ENCODE peak calls at places on chromosome 14, in five cellular contexts. L, B, V, O and X are unnamed samples.

GRCh38 chr14:104356738-104357688 is 218.6 kb downstream of the KIF26A start:
- DNase-seq in B (no peak), O (no peak), L (no peak), V (no peak), X (no peak)

GRCh38 chr14:90381011-90381790 is 15.6 kb upstream of the CALM1 start:
- DNase-seq in L (peak), O (peak), B (peak), V (peak), X (no peak)

GRCh38 chr14:24054646-24055045 is 2.8 kb downstream of the CARMIL3 start:
- DNase-seq in O (no peak), B (no peak), V (no peak), L (no peak), X (no peak)

GRCh38 chr14:77965919-77966435 is 166.1 kb downstream of the ADCK1 start:
- DNase-seq in L (peak), O (peak), B (peak), V (no peak), X (no peak)

GRCh38 chr14:48247972-48248371 is 572.6 kb upstream of the MDGA2 start:
- DNase-seq in O (no peak), V (no peak), B (no peak), L (no peak), X (no peak)

GRCh38 chr14:103879118-103879569 is 31.8 kb upstream of the PPP1R13B start:
- DNase-seq in V (no peak), B (no peak), L (no peak), O (no peak), X (no peak)

GRCh38 chr14:102189858-102190257 is 50.2 kb downstream of the WDR20 start:
- DNase-seq in L (no peak), V (no peak), O (no peak), B (no peak), X (no peak)

GRCh38 chr14:95156765-95157194 is 549 bp downstream of the DICER1 start:
- DNase-seq in B (peak), L (peak), O (peak), V (peak), X (peak)

GRCh38 chr14:24310666-24311604 is at the start of gene LTB4R:
- DNase-seq in V (no peak), B (peak), O (peak), L (peak), X (peak)

GRCh38 chr14:76698631-76699030 is 62.6 kb upstream of the VASH1 start:
- DNase-seq in O (no peak), L (no peak), V (no peak), B (no peak), X (no peak)

GRCh38 chr14:65229431-65230286 is 127.3 kb upstream of the MAX start:
- DNase-seq in B (peak), V (peak), O (peak), L (peak), X (no peak)

GRCh38 chr14:53004976-53005375 is 54.1 kb upstream of the FERMT2 start:
- DNase-seq in B (no peak), O (peak), V (no peak), L (peak), X (no peak)

GRCh38 chr14:40204441-40205175 is 772.4 kb upstream of the FBXO33 start:
- DNase-seq in O (no peak), B (no peak), V (peak), L (no peak), X (no peak)
- H3K4me3 ChIP-seq in O (no peak), B (no peak), V (no peak), L (no peak), X (no peak)

GRCh38 chr14:73026845-73027542 is at the start of gene ZFYVE1:
- DNase-seq in O (peak), L (peak), V (peak), B (peak), X (peak)

GRCh38 chr14:73027546-73027945 is 640 bp upstream of the ZFYVE1 start:
- DNase-seq in V (peak), L (no peak), B (no peak), O (no peak), X (no peak)

GRCh38 chr14:73027984-73028383 is 1.1 kb upstream of the ZFYVE1 start:
- DNase-seq in L (no peak), B (no peak), V (no peak), O (no peak), X (no peak)

GRCh38 chr14:73026243-73026844 is 562 bp downstream of the ZFYVE1 start:
- DNase-seq in L (no peak), V (no peak), B (no peak), O (no peak), X (no peak)

DNA sequence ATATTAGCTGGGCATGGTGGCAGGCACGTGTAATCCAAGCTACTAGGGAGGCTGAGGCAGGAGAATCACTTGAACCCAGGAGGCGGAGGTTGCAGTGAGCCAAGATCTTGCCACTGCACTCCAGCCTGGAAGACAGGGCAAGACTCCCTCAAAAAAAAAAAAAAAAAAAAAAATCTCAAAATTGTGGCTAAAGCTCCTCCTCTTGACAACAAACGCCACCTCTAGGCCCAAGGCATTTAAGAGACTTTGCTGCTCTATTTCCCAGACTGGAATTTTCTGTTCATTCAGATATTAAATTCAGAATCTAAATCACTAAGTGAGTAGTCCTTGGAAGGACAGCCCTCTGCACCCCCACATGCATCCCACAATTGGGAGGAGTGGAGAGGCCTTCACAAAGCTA is 1.4 kb downstream of the ZFYVE1 start:
- DNase-seq in V (no peak), O (peak), L (peak), B (peak), X (no peak)
- H3K4me3 ChIP-seq in V (no peak), O (peak), L (peak), B (peak), X (no peak)

DNA sequence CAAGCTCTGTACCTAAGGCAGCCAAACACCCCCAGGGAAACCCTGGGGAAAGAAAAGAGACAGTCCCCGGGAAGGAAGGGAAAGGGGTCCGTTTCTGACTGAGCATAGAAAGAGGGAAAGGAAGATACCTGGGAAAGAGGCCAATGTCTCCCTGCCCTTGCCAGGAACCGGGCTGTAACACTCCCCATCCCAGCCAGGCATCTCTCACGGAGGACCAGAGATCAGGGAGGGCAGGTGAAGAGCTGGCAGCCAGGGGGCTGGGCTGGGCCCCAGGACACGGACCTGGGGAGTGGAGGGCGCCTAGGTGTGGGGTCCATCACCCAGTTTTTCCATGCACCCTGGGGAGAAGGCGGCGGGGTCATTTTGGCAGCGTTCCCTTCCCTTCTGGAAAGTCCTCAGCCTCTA is 18.9 kb upstream of the PLEKHH1 start:
- DNase-seq in O (no peak), V (no peak), L (no peak), B (no peak), X (no peak)
- H3K4me3 ChIP-seq in O (peak), V (no peak), L (peak), B (peak), X (peak)

DNA sequence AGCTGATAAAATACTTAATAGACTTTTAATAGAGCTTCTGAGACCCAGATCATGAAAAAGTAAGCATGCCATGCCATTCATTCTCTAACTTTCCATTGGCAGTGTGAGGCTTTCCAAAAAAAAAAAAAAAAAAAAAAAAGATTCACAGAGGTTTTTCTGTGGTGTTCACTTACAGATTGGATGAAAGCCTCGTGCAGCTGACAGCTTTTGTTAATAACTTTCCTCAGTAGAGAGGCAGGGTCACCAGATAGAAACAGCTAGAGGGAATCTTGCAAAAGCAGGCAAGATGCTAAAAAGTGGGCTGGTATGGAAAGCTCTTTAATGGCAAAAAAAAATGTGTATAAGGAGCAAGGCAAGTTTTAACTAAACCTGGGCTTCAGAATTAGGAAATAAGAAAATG is 425.1 kb downstream of the GALC start:
- DNase-seq in V (peak), L (no peak), O (no peak), B (no peak), X (no peak)
- H3K4me3 ChIP-seq in V (peak), L (no peak), O (no peak), B (no peak), X (no peak)